ENCODE peak calls at places on chromosomes 3 and 15, in six cellular contexts. L is fibroblast of lung, U is foreskin fibroblast, E is cardiac fibroblast, I is endodermal cell, X is upper lobe of left lung. C is an unnamed sample.
A peak's percentile ranks its signal among the peaks of the same experiment; 100 is the strongest.

GRCh38 chr15:71788646-71789579 is 21.4 kb upstream of the NR2E3 start:
- DNase-seq in L (no peak), I (peak; percentile 33), U (no peak), X (no peak), E (no peak), C (peak; percentile 38)

GRCh38 chr3:116057403-116058006 is 387.8 kb downstream of the LSAMP start:
- DNase-seq in L (peak; percentile 3), U (no peak), I (no peak), E (no peak), X (no peak), C (peak; percentile 16)

GRCh38 chr15:92733934-92734521 is 78.5 kb upstream of the FAM174B start:
- DNase-seq in L (peak; percentile 59), U (no peak), X (peak; percentile 81), E (peak; percentile 23), I (peak; percentile 68), C (peak; percentile 31)

GRCh38 chr3:44920081-44920480 is 45.7 kb downstream of the TGM4 start:
- DNase-seq in U (no peak), E (no peak), X (no peak), L (no peak), I (no peak), C (no peak)

GRCh38 chr3:117671707-117672318 is 962.2 kb downstream of the TUSC7 start:
- DNase-seq in L (no peak), U (no peak), E (no peak), I (no peak), X (no peak), C (peak; percentile 70)

GRCh38 chr3:139119331-139120025 is 74.8 kb upstream of the PRR23C start:
- DNase-seq in U (no peak), E (no peak), L (no peak), X (no peak), I (no peak), C (no peak)

GRCh38 chr3:60322334-60322856 is 928.9 kb downstream of the FHIT start:
- DNase-seq in U (no peak), L (no peak), E (no peak), X (no peak), I (no peak), C (no peak)

GRCh38 chr3:45224824-45225464 is 1.1 kb downstream of the TMEM158 start:
- DNase-seq in U (peak; percentile 63), X (peak; percentile 93), I (peak; percentile 95), L (peak; percentile 81), E (peak; percentile 80), C (peak; percentile 66)

GRCh38 chr3:168095611-168096209 is at the start of gene GOLIM4:
- DNase-seq in I (peak; percentile 98), E (peak; percentile 97), U (peak; percentile 99), L (peak; percentile 98), X (peak; percentile 96), C (peak; percentile 96)

GRCh38 chr3:99659965-99660364 is 21.6 kb downstream of the COL8A1 start:
- DNase-seq in E (peak; percentile 83), L (peak; percentile 64), U (peak; percentile 72), I (no peak), X (no peak), C (peak; percentile 58)

GRCh38 chr3:196774191-196774820 is 34.6 kb downstream of the PAK2 start:
- DNase-seq in I (no peak), X (no peak), U (no peak), L (no peak), E (peak; percentile 54), C (peak; percentile 28)

GRCh38 chr3:24299801-24300626 is 194.6 kb downstream of the THRB start:
- DNase-seq in I (no peak), L (peak; percentile 75), U (peak; percentile 35), X (no peak), E (peak; percentile 81), C (peak; percentile 94)

GRCh38 chr3:189573004-189573403 is 58.2 kb upstream of the TP63 start:
- DNase-seq in L (no peak), U (no peak), I (no peak), X (no peak), E (peak; percentile 20), C (peak; percentile 10)

GRCh38 chr15:74308643-74308945 is 58.9 kb downstream of the CYP11A1 start:
- DNase-seq in L (no peak), E (no peak), X (no peak), I (no peak), U (no peak), C (no peak)

GRCh38 chr15:52150878-52151277 is 38.3 kb upstream of the BCL2L10 start:
- DNase-seq in U (no peak), I (peak; percentile 37), X (no peak), L (no peak), E (no peak), C (no peak)

GRCh38 chr3:172321035-172321434 is 127.2 kb downstream of the GHSR start:
- DNase-seq in U (no peak), L (peak; percentile 20), I (no peak), E (peak; percentile 91), X (no peak), C (peak; percentile 21)

GRCh38 chr3:157347577-157348303 is 88.9 kb upstream of the PTX3 start:
- DNase-seq in I (peak; percentile 96), L (no peak), E (peak; percentile 92), U (no peak), X (peak; percentile 51), C (no peak)

GRCh38 chr15:26083457-26084350 is 220.6 kb upstream of the ATP10A start:
- DNase-seq in U (no peak), L (no peak), E (no peak), I (no peak), X (no peak), C (no peak)

GRCh38 chr15:89112341-89112971 is 24.2 kb downstream of the ABHD2 start:
- DNase-seq in U (peak; percentile 66), X (no peak), L (peak; percentile 49), E (peak; percentile 68), I (no peak), C (peak; percentile 62)

GRCh38 chr15:60324706-60325438 is 72.9 kb downstream of the ANXA2 start:
- DNase-seq in X (no peak), E (peak; percentile 72), I (no peak), L (peak; percentile 7), U (no peak), C (no peak)

GRCh38 chr3:97984061-97984460 is 11.8 kb upstream of the RIOX2 start:
- DNase-seq in U (no peak), E (no peak), X (no peak), I (no peak), L (no peak), C (no peak)

GRCh38 chr3:149247929-149248691 is 26.5 kb upstream of the CP start:
- DNase-seq in L (peak; percentile 25), E (peak; percentile 39), I (no peak), X (no peak), U (no peak), C (no peak)

DNA sequence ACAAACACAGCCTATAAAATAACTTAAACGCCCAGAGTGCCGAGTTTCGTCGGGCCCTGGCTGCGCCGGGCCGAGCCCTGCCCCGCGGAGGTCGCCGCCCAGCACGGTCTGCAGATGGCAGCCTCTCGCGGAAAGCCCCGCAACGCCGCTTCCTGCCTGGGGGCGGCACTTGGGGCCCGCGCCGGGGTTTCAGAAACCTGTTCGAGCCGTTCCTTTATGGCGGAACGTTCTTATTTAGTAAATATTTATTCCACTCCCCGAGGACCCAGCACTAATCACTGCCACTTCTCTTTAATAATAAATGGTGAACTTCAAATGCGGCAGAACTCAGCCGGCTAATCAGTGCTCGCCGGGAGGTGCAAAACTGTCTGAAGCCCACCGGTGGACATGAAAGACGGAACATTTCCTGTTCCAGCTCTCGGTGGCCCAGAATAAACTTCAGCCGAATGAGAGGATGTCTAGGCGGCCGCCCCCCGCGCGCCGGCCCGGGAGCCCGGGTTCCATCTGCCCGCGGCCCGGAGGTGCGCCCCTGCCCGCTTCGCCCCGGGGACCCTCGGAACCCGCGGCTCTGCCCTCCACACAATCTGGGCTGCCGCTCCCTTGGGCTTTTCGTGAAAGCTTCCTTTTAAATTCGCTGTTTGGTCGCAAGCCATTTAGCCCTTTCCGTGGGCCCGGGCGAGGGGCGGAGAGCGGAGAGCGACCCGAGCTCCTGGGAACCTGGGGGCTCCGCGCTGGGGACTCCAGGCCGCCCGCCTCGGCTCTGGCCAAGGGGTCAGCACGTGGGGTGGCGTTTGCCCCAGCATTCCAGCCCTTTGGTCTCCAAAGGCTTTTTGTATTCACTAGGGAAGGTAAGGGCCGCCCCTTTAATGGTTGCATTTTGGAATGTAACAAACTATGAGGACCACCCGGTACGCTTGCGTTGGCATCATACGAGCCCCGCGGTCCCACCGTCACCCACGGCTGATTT is 110.8 kb upstream of the ATP11B start:
- DNase-seq in L (peak; percentile 29), I (peak; percentile 91), E (peak; percentile 36), X (peak; percentile 91), U (peak; percentile 12), C (peak; percentile 17)
- TF ChIP-seq CTCF in L (peak; percentile 25), I (peak; percentile 74), E (peak; percentile 2), X (peak; percentile 7), U (no peak), C (peak; percentile 1)

GRCh38 chr3:100893108-100893507 is 100.1 kb downstream of the ABI3BP start:
- DNase-seq in I (no peak), E (peak; percentile 38), U (no peak), L (no peak), X (no peak), C (no peak)

GRCh38 chr3:100896994-100897393 is 96.2 kb downstream of the ABI3BP start:
- DNase-seq in I (no peak), L (no peak), X (no peak), U (no peak), E (no peak), C (no peak)

GRCh38 chr3:100891033-100891432 is 102.2 kb downstream of the ABI3BP start:
- DNase-seq in X (no peak), U (no peak), E (peak; percentile 79), I (no peak), L (peak; percentile 69), C (peak; percentile 86)

GRCh38 chr3:100893590-100893989 is 99.6 kb downstream of the ABI3BP start:
- DNase-seq in I (peak; percentile 82), L (peak; percentile 66), E (peak; percentile 77), X (no peak), U (peak; percentile 27), C (peak; percentile 72)

GRCh38 chr3:100891827-100892226 is 101.4 kb downstream of the ABI3BP start:
- DNase-seq in X (no peak), E (peak; percentile 50), L (no peak), I (no peak), U (no peak), C (no peak)
- H3K4me3 ChIP-seq in X (no peak overlapping the region), E (no peak overlapping the region), L (no peak overlapping the region), I (no peak overlapping the region), U (no peak overlapping the region), C (no peak overlapping the region)

DNA sequence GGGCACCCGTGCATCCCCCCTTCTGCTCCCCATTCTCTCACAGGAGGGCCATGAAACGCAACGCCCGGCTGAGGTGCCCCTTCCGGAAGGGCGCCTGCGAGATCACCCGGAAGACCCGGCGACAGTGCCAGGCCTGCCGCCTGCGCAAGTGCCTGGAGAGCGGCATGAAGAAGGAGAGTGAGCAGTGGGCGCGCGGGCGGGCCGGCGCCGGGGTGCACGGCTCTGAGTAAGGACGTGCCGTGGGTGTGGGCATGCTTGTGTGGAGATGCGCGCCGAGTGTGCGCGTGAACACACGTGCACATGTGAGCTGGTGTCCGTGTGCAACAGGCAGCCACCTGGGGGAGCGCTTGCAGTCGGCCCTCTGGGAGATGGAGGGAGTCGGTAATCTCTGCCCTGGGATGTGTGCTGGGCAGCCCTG is 28.1 kb downstream of the NR1I2 start:
- DNase-seq in L (peak; percentile 32), X (peak; percentile 90), U (peak; percentile 16), E (peak; percentile 29), I (no peak), C (peak; percentile 16)
- TF ChIP-seq CTCF in L (peak; percentile 29), X (peak; percentile 9), U (peak; percentile 26), E (peak; percentile 6), I (no peak), C (no peak)

DNA sequence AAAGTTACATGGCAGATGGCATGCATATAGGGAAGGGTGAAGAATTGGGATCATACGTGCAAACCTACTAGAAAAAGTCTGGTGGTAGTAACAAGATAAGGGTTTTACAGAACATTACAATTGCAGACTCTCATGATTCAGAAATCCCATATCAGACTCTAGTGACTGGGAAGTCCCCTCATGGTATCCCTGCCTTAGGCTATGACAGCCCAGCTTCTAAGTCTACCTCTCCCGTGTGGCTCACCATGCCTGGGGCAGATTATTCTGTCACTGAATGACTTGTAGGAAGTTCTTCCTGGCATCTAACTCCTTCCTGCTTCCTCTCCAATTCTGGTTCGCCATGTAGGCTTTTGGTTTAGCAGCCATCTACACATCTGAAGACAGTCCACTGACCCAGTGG is 5.7 kb upstream of the SLC6A11 start:
- DNase-seq in L (no peak), U (no peak), I (no peak), E (no peak), X (no peak), C (no peak)
- H3K4me3 ChIP-seq in L (no peak overlapping the region), U (no peak overlapping the region), I (no peak overlapping the region), E (no peak overlapping the region), X (no peak overlapping the region), C (no peak overlapping the region)